ENCODE peak calls at places on chromosomes 12 and 14, in seven cellular contexts. W is GM23248, K is suprapubic skin, P is ascending aorta, X is GM12878, B is right lobe of liver, Y is iPS DF 6.9. Z is an unnamed sample. For H3K9me3, the result is how much of the 10 kb centered on the place peaks cover.

GRCh38 chr12:108237272-108237671 is 101.8 kb downstream of the CMKLR1 start:
- DNase-seq in W (no peak), K (no peak), P (no peak), X (no peak), B (no peak), Y (no peak), Z (no peak)

GRCh38 chr14:67517083-67517482 is 16.0 kb upstream of the PLEKHH1 start:
- DNase-seq in W (peak), K (no peak), P (no peak), X (no peak), B (peak), Y (no peak), Z (no peak)

GRCh38 chr14:104314251-104314941 is 176.0 kb downstream of the KIF26A start:
- DNase-seq in W (no peak), K (no peak), P (peak), X (no peak), B (peak), Y (no peak), Z (no peak)

GRCh38 chr12:109580684-109581333 is 7.2 kb downstream of the MVK start:
- DNase-seq in W (no peak), K (no peak), P (no peak), X (no peak), B (peak), Y (no peak), Z (no peak)

GRCh38 chr12:15439459-15439858 is 117.2 kb downstream of the PTPRO start:
- DNase-seq in W (no peak), K (no peak), P (no peak), X (no peak), B (no peak), Y (no peak), Z (no peak)

GRCh38 chr12:122830517-122831214 is 4.6 kb upstream of the HIP1R start:
- DNase-seq in W (peak), K (no peak), P (no peak), X (no peak), B (no peak), Y (no peak), Z (no peak)

GRCh38 chr12:71475280-71475679 is 35.7 kb downstream of the LGR5 start:
- DNase-seq in W (peak), K (no peak), P (peak), X (no peak), B (no peak), Y (no peak), Z (no peak)

GRCh38 chr12:121534495-121535148 is 46.2 kb downstream of the KDM2B start:
- DNase-seq in W (no peak), K (no peak), P (no peak), X (no peak), B (no peak), Y (no peak), Z (no peak)

GRCh38 chr14:62710811-62711210 is 334.4 kb downstream of the KCNH5 start:
- DNase-seq in W (no peak), K (no peak), P (no peak), X (no peak), B (no peak), Y (no peak), Z (no peak)

GRCh38 chr12:101414533-101415119 is 7.1 kb upstream of the ARL1 start:
- DNase-seq in W (peak), K (no peak), P (no peak), X (peak), B (no peak), Y (no peak), Z (peak)

GRCh38 chr12:6285532-6286306 is 24.8 kb upstream of the PLEKHG6 start:
- DNase-seq in W (peak), K (no peak), P (no peak), X (no peak), B (no peak), Y (no peak), Z (no peak)

GRCh38 chr12:74953697-74954096 is 255.9 kb downstream of the KCNC2 start:
- DNase-seq in W (no peak), K (no peak), P (no peak), X (no peak), B (no peak), Y (no peak), Z (no peak)

GRCh38 chr12:52044284-52044983 is 6.8 kb upstream of the NR4A1 start:
- DNase-seq in W (peak), K (peak), P (peak), X (no peak), B (peak), Y (no peak), Z (no peak)

GRCh38 chr14:100104523-100105300 is 39.5 kb downstream of the EVL start:
- DNase-seq in W (peak), K (peak), P (no peak), X (no peak), B (no peak), Y (no peak), Z (peak)

GRCh38 chr12:14691560-14691959 is 4.8 kb downstream of the GUCY2C start:
- DNase-seq in W (no peak), K (peak), P (peak), X (no peak), B (peak), Y (no peak), Z (no peak)

GRCh38 chr12:103114296-103115055 is 157.0 kb downstream of the ASCL1 start:
- DNase-seq in W (no peak), K (no peak), P (no peak), X (peak), B (peak), Y (no peak), Z (no peak)

GRCh38 chr14:52413729-52414453 is 99.8 kb downstream of the PTGER2 start:
- DNase-seq in W (peak), K (no peak), P (no peak), X (no peak), B (no peak), Y (no peak), Z (no peak)

GRCh38 chr12:131375972-131376345 is 334.9 kb upstream of the SFSWAP start:
- DNase-seq in W (no peak), K (no peak), P (peak), X (no peak), B (no peak), Y (no peak), Z (no peak)

GRCh38 chr14:46550836-46551235 is 100.7 kb downstream of the RPL10L start:
- DNase-seq in W (no peak), K (no peak), P (no peak), X (no peak), B (no peak), Y (no peak), Z (no peak)

GRCh38 chr14:68786491-68787234 is 6.2 kb downstream of the ZFP36L1 start:
- DNase-seq in W (peak), K (peak), P (no peak), X (no peak), B (no peak), Y (no peak), Z (no peak)

GRCh38 chr14:85533821-85534271 is 3.9 kb downstream of the FLRT2 start:
- DNase-seq in W (peak), K (no peak), P (no peak), X (no peak), B (peak), Y (no peak), Z (no peak)

GRCh38 chr14:93105362-93105761 is 10.4 kb downstream of the ITPK1 start:
- DNase-seq in W (peak), K (no peak), P (no peak), X (no peak), B (peak), Y (no peak), Z (no peak)

GRCh38 chr14:74634964-74635363 is 22.9 kb upstream of the LTBP2 start:
- DNase-seq in W (no peak), K (no peak), P (no peak), X (no peak), B (no peak), Y (no peak), Z (no peak)

GRCh38 chr14:77181603-77182437 is at the start of gene TMEM63C:
- DNase-seq in W (peak), K (no peak), P (no peak), X (peak), B (peak), Y (peak), Z (no peak)

GRCh38 chr14:66782853-66783252 is 274.9 kb downstream of the GPHN start:
- DNase-seq in W (no peak), K (no peak), P (no peak), X (no peak), B (no peak), Y (peak), Z (no peak)

GRCh38 chr12:81141220-81141619 is 63.3 kb downstream of the ACSS3 start:
- DNase-seq in W (no peak), K (no peak), P (no peak), X (no peak), B (no peak), Y (no peak), Z (no peak)

GRCh38 chr12:77342275-77342674 is 276.9 kb upstream of the E2F7 start:
- DNase-seq in W (no peak), K (no peak), P (no peak), X (no peak), B (no peak), Y (no peak), Z (no peak)

GRCh38 chr12:27467641-27468040 is 21.1 kb downstream of the SMCO2 start:
- DNase-seq in W (no peak), K (no peak), P (no peak), X (no peak), B (no peak), Y (no peak), Z (no peak)

GRCh38 chr14:56059054-56059453 is 59.2 kb upstream of the PELI2 start:
- DNase-seq in W (no peak), K (no peak), P (no peak), X (no peak), B (no peak), Y (no peak), Z (no peak)

GRCh38 chr14:54169254-54169924 is 212.8 kb upstream of the BMP4 start:
- DNase-seq in W (peak), K (no peak), P (no peak), X (no peak), B (no peak), Y (no peak), Z (no peak)

GRCh38 chr12:131677699-131678098 is 33.2 kb upstream of the SFSWAP start:
- DNase-seq in W (no peak), K (peak), P (peak), X (no peak), B (no peak), Y (no peak), Z (no peak)

GRCh38 chr14:38931969-38932652 is 170.9 kb downstream of the SEC23A start:
- DNase-seq in W (no peak), K (no peak), P (no peak), X (no peak), B (no peak), Y (no peak), Z (no peak)

GRCh38 chr12:55336002-55336401 is 5.5 kb downstream of the OR6C3 start:
- DNase-seq in W (no peak), K (no peak), P (no peak), X (no peak), B (no peak), Y (no peak), Z (no peak)

GRCh38 chr14:28754209-28754985 is 12.2 kb upstream of the FOXG1 start:
- DNase-seq in W (peak), K (no peak), P (no peak), X (peak), B (no peak), Y (no peak), Z (no peak)

GRCh38 chr14:23481362-23481970 is 12.0 kb downstream of the NGDN start:
- DNase-seq in W (peak), K (no peak), P (no peak), X (no peak), B (no peak), Y (no peak), Z (no peak)

GRCh38 chr14:87667661-87668060 is 325.3 kb downstream of the GALC start:
- DNase-seq in W (no peak), K (no peak), P (no peak), X (no peak), B (no peak), Y (no peak), Z (peak)
- H3K9me3 ChIP-seq in W (under half), K (under half), P (under half), X (under half), B (under half), Y (under half), Z (under half)

GRCh38 chr14:90602088-90602687 is 205.4 kb downstream of the CALM1 start:
- DNase-seq in W (no peak), K (no peak), P (no peak), X (no peak), B (no peak), Y (no peak), Z (no peak)
- H3K27ac ChIP-seq in W (no peak), K (no peak), P (no peak), X (no peak), B (no peak), Y (no peak), Z (no peak)

GRCh38 chr12:104496336-104496735 is 39.6 kb downstream of the CHST11 start:
- DNase-seq in W (no peak), K (no peak), P (no peak), X (no peak), B (no peak), Y (no peak), Z (no peak)
- H3K4me3 ChIP-seq in W (no peak), K (no peak), P (no peak), X (no peak), B (no peak), Y (no peak), Z (no peak)

DNA sequence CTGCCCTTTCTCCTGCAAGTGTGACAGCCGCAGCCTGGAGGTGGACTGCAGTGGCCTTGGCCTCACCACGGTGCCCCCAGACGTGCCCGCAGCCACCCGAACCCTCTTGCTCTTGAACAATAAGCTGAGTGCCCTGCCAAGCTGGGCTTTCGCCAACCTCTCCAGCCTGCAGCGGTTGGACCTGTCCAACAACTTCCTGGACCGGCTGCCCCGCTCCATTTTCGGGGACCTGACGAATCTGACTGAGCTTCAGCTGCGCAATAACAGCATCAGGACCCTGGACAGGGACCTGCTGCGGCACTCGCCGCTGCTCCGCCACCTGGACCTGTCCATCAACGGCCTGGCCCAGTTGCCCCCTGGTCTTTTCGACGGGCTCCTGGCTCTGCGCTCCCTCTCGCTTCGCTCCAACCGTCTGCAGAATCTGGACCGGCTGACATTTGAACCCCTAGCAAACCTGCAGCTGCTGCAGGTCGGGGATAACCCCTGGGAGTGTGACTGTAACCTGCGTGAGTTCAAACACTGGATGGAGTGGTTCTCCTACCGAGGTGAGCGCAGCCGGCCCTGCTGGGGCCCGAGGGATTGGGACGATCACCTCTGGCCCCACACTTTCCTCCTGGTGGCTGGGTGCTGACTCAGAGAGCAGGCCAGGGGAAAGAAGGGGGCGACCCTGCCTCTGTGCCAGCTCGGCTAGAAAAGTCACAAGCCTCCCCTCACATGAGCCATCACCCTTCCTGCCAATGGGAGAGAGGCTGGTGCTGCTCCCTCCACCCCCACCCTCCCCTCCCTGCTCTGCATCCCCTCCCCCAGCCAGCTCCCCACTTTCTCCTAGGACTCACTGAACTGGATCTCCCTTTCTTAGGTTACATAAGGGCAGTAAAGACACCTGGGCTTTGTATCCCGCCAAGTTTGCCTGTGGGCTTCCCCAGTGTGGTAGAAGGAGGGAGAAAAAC is 10.9 kb downstream of the LRTM2 start:
- DNase-seq in W (peak), K (no peak), P (no peak), X (no peak), B (peak), Y (peak), Z (no peak)
- H3K9me3 ChIP-seq in W (under half), K (under half), P (under half), X (under half), B (under half), Y (under half), Z (under half)

GRCh38 chr12:25083211-25083610 is 111.7 kb downstream of the DNAI7 start:
- DNase-seq in W (no peak), K (no peak), P (no peak), X (no peak), B (no peak), Y (no peak), Z (no peak)
- H3K27ac ChIP-seq in W (no peak), K (no peak), P (no peak), X (no peak), B (peak), Y (no peak), Z (no peak)

DNA sequence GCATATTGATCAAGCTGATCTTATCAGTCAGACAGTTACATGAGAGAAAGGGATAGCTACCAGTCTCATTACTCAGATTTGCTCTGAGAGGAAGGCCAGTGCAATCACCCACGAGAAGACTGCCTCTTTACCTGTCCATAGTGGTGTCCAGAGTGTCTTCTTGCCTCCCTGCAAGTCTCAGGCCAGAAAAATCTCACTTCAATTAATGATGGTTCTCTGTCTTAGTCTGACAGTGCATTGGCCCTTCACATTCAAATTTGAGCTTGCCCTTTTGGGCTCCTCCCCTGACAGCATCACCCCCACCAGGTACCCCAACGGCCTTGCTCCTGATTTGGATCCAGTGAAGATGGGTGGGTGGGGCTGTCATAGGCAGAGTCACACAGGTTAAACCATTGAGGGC is at the start of gene AICDA:
- DNase-seq in W (no peak), K (no peak), P (no peak), X (no peak), B (no peak), Y (no peak), Z (no peak)
- H3K4me3 ChIP-seq in W (no peak), K (no peak), P (no peak), X (no peak), B (no peak), Y (no peak), Z (no peak)

GRCh38 chr14:32821989-32822653 is 116.6 kb upstream of the NPAS3 start:
- DNase-seq in W (no peak), K (no peak), P (no peak), X (no peak), B (no peak), Y (no peak), Z (no peak)
- H3K9me3 ChIP-seq in W (under half), K (under half), P (under half), X (under half), B (under half), Y (under half), Z (under half)

DNA sequence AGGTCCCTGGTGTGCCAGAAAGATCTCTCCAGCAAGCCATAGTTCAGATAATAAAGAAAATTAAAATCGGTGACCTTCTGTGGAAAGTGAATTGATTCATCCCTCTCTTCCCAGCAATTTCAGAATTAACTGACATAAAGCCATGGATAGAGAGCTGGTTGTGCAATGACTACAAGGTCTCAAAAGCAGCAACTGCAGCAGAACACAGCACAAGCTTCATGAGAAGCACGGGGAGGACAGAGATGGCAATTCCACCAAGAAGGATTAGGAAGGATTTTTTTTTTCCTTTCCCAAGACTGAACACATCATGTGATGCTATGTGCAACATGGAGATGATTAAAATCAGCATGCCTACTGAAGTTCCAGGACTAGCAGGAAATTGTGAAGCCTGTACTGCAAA is 154.9 kb upstream of the PLEKHG7 start:
- DNase-seq in W (peak), K (no peak), P (no peak), X (no peak), B (no peak), Y (no peak), Z (no peak)
- H3K27ac ChIP-seq in W (no peak), K (no peak), P (no peak), X (no peak), B (peak), Y (no peak), Z (no peak)

GRCh38 chr12:88558341-88558867 is 21.9 kb downstream of the KITLG start:
- DNase-seq in W (no peak), K (no peak), P (no peak), X (no peak), B (no peak), Y (no peak), Z (no peak)

GRCh38 chr12:88556213-88556612 is 24.1 kb downstream of the KITLG start:
- DNase-seq in W (no peak), K (no peak), P (no peak), X (no peak), B (no peak), Y (no peak), Z (no peak)

GRCh38 chr12:88552672-88553079 is 27.6 kb downstream of the KITLG start:
- DNase-seq in W (peak), K (no peak), P (no peak), X (no peak), B (no peak), Y (no peak), Z (no peak)

GRCh38 chr12:88549929-88550328 is 30.3 kb downstream of the KITLG start:
- DNase-seq in W (no peak), K (no peak), P (no peak), X (no peak), B (no peak), Y (no peak), Z (no peak)

DNA sequence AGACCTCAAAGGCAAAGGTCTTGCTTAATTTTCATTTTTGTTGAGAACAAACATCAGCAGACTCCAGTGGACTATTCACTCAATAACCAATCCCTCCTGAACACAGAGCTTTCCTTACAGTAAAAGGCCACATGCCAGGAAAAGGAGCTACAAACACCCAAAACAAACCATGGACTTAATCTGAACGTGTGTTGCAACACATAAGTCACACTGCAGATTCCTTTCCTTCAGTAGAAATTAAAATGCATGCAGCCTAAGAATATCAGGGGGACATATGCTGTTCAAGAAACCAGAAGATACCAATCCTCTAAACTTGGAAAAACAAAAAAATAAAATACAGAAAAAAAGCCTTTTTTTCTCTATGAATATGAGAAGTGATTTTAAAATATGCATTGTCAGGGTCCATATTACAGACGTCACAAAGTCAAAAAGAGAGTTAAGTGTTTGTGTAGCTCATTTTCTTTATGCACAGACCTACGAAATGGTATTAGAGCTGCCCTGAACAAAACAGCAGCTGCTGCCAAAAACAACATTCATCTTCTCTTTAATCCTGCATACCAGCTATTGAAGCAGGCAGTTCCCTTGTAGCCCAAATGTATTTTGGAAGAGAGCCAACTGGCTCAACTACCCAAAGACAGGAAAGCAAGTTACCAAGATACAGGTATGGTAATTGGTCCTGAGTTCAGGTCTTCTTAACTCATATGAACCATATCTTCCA is 26.2 kb downstream of the KITLG start:
- DNase-seq in W (peak), K (no peak), P (no peak), X (no peak), B (no peak), Y (no peak), Z (no peak)
- H3K4me3 ChIP-seq in W (no peak), K (no peak), P (no peak), X (no peak), B (no peak), Y (no peak), Z (no peak)

Z was measured in SK-N-MC.